ENCODE peak calls at places on chromosomes 11 and 22, in seven cellular contexts. One of them, this sample, is unnamed.

GRCh38 chr22:37735054-37735453 is 38.2 kb downstream of the TRIOBP start:
- DNase-seq in T-helper 9 cell: no peak
- DNase-seq in CD4-positive, alpha-beta T cell: no peak
- DNase-seq in ELR: peak
- DNase-seq in activated CD8-positive, alpha-beta memory T cell treated with anti-CD3 and anti-CD28 coated beads for 1 hour: no peak
- DNase-seq in GM19239: no peak
- DNase-seq in left colon: no peak
- DNase-seq in this sample: peak

GRCh38 chr22:22810018-22810427 is 77.6 kb upstream of the IGLL5 start:
- DNase-seq in T-helper 9 cell: peak
- DNase-seq in CD4-positive, alpha-beta T cell: no peak
- DNase-seq in ELR: peak
- DNase-seq in activated CD8-positive, alpha-beta memory T cell treated with anti-CD3 and anti-CD28 coated beads for 1 hour: peak
- DNase-seq in GM19239: no peak
- DNase-seq in left colon: peak
- DNase-seq in this sample: peak

GRCh38 chr11:4095509-4096230 is 1.1 kb downstream of the RRM1 start:
- DNase-seq in T-helper 9 cell: no peak
- DNase-seq in CD4-positive, alpha-beta T cell: no peak
- DNase-seq in ELR: peak
- DNase-seq in activated CD8-positive, alpha-beta memory T cell treated with anti-CD3 and anti-CD28 coated beads for 1 hour: no peak
- DNase-seq in GM19239: no peak
- DNase-seq in left colon: no peak
- DNase-seq in this sample: no peak

GRCh38 chr22:38943882-38944281 is 13.5 kb upstream of the APOBEC3A start:
- DNase-seq in T-helper 9 cell: no peak
- DNase-seq in CD4-positive, alpha-beta T cell: no peak
- DNase-seq in ELR: no peak
- DNase-seq in activated CD8-positive, alpha-beta memory T cell treated with anti-CD3 and anti-CD28 coated beads for 1 hour: no peak
- DNase-seq in GM19239: no peak
- DNase-seq in left colon: no peak
- DNase-seq in this sample: no peak

GRCh38 chr11:12239396-12240298 is 129.3 kb downstream of the MICAL2 start:
- DNase-seq in T-helper 9 cell: no peak
- DNase-seq in CD4-positive, alpha-beta T cell: no peak
- DNase-seq in ELR: peak
- DNase-seq in activated CD8-positive, alpha-beta memory T cell treated with anti-CD3 and anti-CD28 coated beads for 1 hour: no peak
- DNase-seq in GM19239: no peak
- DNase-seq in left colon: no peak
- DNase-seq in this sample: no peak

GRCh38 chr11:17734986-17735822 is 623 bp downstream of the KCNC1 start:
- DNase-seq in T-helper 9 cell: no peak
- DNase-seq in CD4-positive, alpha-beta T cell: no peak
- DNase-seq in ELR: peak
- DNase-seq in activated CD8-positive, alpha-beta memory T cell treated with anti-CD3 and anti-CD28 coated beads for 1 hour: no peak
- DNase-seq in GM19239: peak
- DNase-seq in left colon: peak
- DNase-seq in this sample: peak

GRCh38 chr11:87394924-87395323 is 357.2 kb downstream of the TMEM135 start:
- DNase-seq in T-helper 9 cell: no peak
- DNase-seq in CD4-positive, alpha-beta T cell: no peak
- DNase-seq in ELR: no peak
- DNase-seq in activated CD8-positive, alpha-beta memory T cell treated with anti-CD3 and anti-CD28 coated beads for 1 hour: no peak
- DNase-seq in GM19239: no peak
- DNase-seq in left colon: no peak
- DNase-seq in this sample: no peak

GRCh38 chr22:42500836-42501179 is 18.8 kb downstream of the RRP7A start:
- DNase-seq in T-helper 9 cell: no peak
- DNase-seq in CD4-positive, alpha-beta T cell: no peak
- DNase-seq in ELR: no peak
- DNase-seq in activated CD8-positive, alpha-beta memory T cell treated with anti-CD3 and anti-CD28 coated beads for 1 hour: no peak
- DNase-seq in GM19239: no peak
- DNase-seq in left colon: no peak
- DNase-seq in this sample: peak

GRCh38 chr11:116601734-116602636 is 170.8 kb downstream of the BUD13 start:
- DNase-seq in T-helper 9 cell: no peak
- DNase-seq in CD4-positive, alpha-beta T cell: no peak
- DNase-seq in ELR: no peak
- DNase-seq in activated CD8-positive, alpha-beta memory T cell treated with anti-CD3 and anti-CD28 coated beads for 1 hour: no peak
- DNase-seq in GM19239: no peak
- DNase-seq in left colon: no peak
- DNase-seq in this sample: no peak

GRCh38 chr11:133134561-133135173 is 397.6 kb downstream of the OPCML start:
- DNase-seq in T-helper 9 cell: peak
- DNase-seq in CD4-positive, alpha-beta T cell: no peak
- DNase-seq in ELR: peak
- DNase-seq in activated CD8-positive, alpha-beta memory T cell treated with anti-CD3 and anti-CD28 coated beads for 1 hour: no peak
- DNase-seq in GM19239: peak
- DNase-seq in left colon: peak
- DNase-seq in this sample: peak

GRCh38 chr22:48138855-48139254 is 1376.4 kb downstream of the TBC1D22A start:
- DNase-seq in T-helper 9 cell: no peak
- DNase-seq in CD4-positive, alpha-beta T cell: no peak
- DNase-seq in ELR: no peak
- DNase-seq in activated CD8-positive, alpha-beta memory T cell treated with anti-CD3 and anti-CD28 coated beads for 1 hour: no peak
- DNase-seq in GM19239: no peak
- DNase-seq in left colon: no peak
- DNase-seq in this sample: no peak

GRCh38 chr22:40791241-40791640 is 27.9 kb downstream of the SLC25A17 start:
- DNase-seq in T-helper 9 cell: no peak
- DNase-seq in CD4-positive, alpha-beta T cell: no peak
- DNase-seq in ELR: no peak
- DNase-seq in activated CD8-positive, alpha-beta memory T cell treated with anti-CD3 and anti-CD28 coated beads for 1 hour: no peak
- DNase-seq in GM19239: no peak
- DNase-seq in left colon: no peak
- DNase-seq in this sample: no peak

GRCh38 chr11:130006929-130007328 is 4.3 kb upstream of the PRDM10 start:
- DNase-seq in T-helper 9 cell: no peak
- DNase-seq in CD4-positive, alpha-beta T cell: no peak
- DNase-seq in ELR: no peak
- DNase-seq in activated CD8-positive, alpha-beta memory T cell treated with anti-CD3 and anti-CD28 coated beads for 1 hour: no peak
- DNase-seq in GM19239: no peak
- DNase-seq in left colon: no peak
- DNase-seq in this sample: no peak

GRCh38 chr11:32187106-32187505 is 96.2 kb downstream of the RCN1 start:
- DNase-seq in T-helper 9 cell: no peak
- DNase-seq in CD4-positive, alpha-beta T cell: no peak
- DNase-seq in ELR: no peak
- DNase-seq in activated CD8-positive, alpha-beta memory T cell treated with anti-CD3 and anti-CD28 coated beads for 1 hour: no peak
- DNase-seq in GM19239: no peak
- DNase-seq in left colon: no peak
- DNase-seq in this sample: no peak

GRCh38 chr11:117221775-117222517 is 9.9 kb downstream of the PCSK7 start:
- DNase-seq in T-helper 9 cell: no peak
- DNase-seq in CD4-positive, alpha-beta T cell: no peak
- DNase-seq in ELR: no peak
- DNase-seq in activated CD8-positive, alpha-beta memory T cell treated with anti-CD3 and anti-CD28 coated beads for 1 hour: no peak
- DNase-seq in GM19239: no peak
- DNase-seq in left colon: peak
- DNase-seq in this sample: peak

GRCh38 chr11:17786824-17787525 is 52.4 kb downstream of the KCNC1 start:
- DNase-seq in T-helper 9 cell: no peak
- DNase-seq in CD4-positive, alpha-beta T cell: no peak
- DNase-seq in ELR: peak
- DNase-seq in activated CD8-positive, alpha-beta memory T cell treated with anti-CD3 and anti-CD28 coated beads for 1 hour: no peak
- DNase-seq in GM19239: no peak
- DNase-seq in left colon: no peak
- DNase-seq in this sample: no peak

GRCh38 chr22:44701824-44702478 is at the start of gene PRR5:
- DNase-seq in T-helper 9 cell: peak
- DNase-seq in CD4-positive, alpha-beta T cell: peak
- DNase-seq in ELR: peak
- DNase-seq in activated CD8-positive, alpha-beta memory T cell treated with anti-CD3 and anti-CD28 coated beads for 1 hour: peak
- DNase-seq in GM19239: peak
- DNase-seq in left colon: peak
- DNase-seq in this sample: peak

GRCh38 chr22:30188911-30189310 is 57.6 kb downstream of the LIF start:
- DNase-seq in T-helper 9 cell: no peak
- DNase-seq in CD4-positive, alpha-beta T cell: no peak
- DNase-seq in ELR: no peak
- DNase-seq in activated CD8-positive, alpha-beta memory T cell treated with anti-CD3 and anti-CD28 coated beads for 1 hour: no peak
- DNase-seq in GM19239: no peak
- DNase-seq in left colon: no peak
- DNase-seq in this sample: no peak

GRCh38 chr22:23786261-23786710 is 480 bp upstream of the SMARCB1 start:
- DNase-seq in T-helper 9 cell: no peak
- DNase-seq in CD4-positive, alpha-beta T cell: no peak
- DNase-seq in ELR: no peak
- DNase-seq in activated CD8-positive, alpha-beta memory T cell treated with anti-CD3 and anti-CD28 coated beads for 1 hour: no peak
- DNase-seq in GM19239: no peak
- DNase-seq in left colon: no peak
- DNase-seq in this sample: no peak

GRCh38 chr11:131811380-131811779 is 441.0 kb downstream of the NTM start:
- DNase-seq in T-helper 9 cell: no peak
- DNase-seq in CD4-positive, alpha-beta T cell: no peak
- DNase-seq in ELR: peak
- DNase-seq in activated CD8-positive, alpha-beta memory T cell treated with anti-CD3 and anti-CD28 coated beads for 1 hour: no peak
- DNase-seq in GM19239: no peak
- DNase-seq in left colon: no peak
- DNase-seq in this sample: no peak

GRCh38 chr11:131392528-131393255 is 22.3 kb downstream of the NTM start:
- DNase-seq in T-helper 9 cell: no peak
- DNase-seq in CD4-positive, alpha-beta T cell: no peak
- DNase-seq in ELR: peak
- DNase-seq in activated CD8-positive, alpha-beta memory T cell treated with anti-CD3 and anti-CD28 coated beads for 1 hour: no peak
- DNase-seq in GM19239: no peak
- DNase-seq in left colon: no peak
- DNase-seq in this sample: no peak

GRCh38 chr11:31882951-31883392 is 71.8 kb upstream of the PAX6 start:
- DNase-seq in T-helper 9 cell: no peak
- DNase-seq in CD4-positive, alpha-beta T cell: no peak
- DNase-seq in ELR: peak
- DNase-seq in activated CD8-positive, alpha-beta memory T cell treated with anti-CD3 and anti-CD28 coated beads for 1 hour: no peak
- DNase-seq in GM19239: no peak
- DNase-seq in left colon: no peak
- DNase-seq in this sample: no peak

GRCh38 chr11:73344191-73344607 is 32.0 kb upstream of the RELT start:
- DNase-seq in T-helper 9 cell: no peak
- DNase-seq in CD4-positive, alpha-beta T cell: no peak
- DNase-seq in ELR: no peak
- DNase-seq in activated CD8-positive, alpha-beta memory T cell treated with anti-CD3 and anti-CD28 coated beads for 1 hour: no peak
- DNase-seq in GM19239: no peak
- DNase-seq in left colon: no peak
- DNase-seq in this sample: peak

GRCh38 chr11:10597877-10598341 is 29.4 kb upstream of the LYVE1 start:
- DNase-seq in T-helper 9 cell: no peak
- DNase-seq in CD4-positive, alpha-beta T cell: no peak
- DNase-seq in ELR: no peak
- DNase-seq in activated CD8-positive, alpha-beta memory T cell treated with anti-CD3 and anti-CD28 coated beads for 1 hour: no peak
- DNase-seq in GM19239: no peak
- DNase-seq in left colon: no peak
- DNase-seq in this sample: no peak

GRCh38 chr11:114059278-114059983 is at the start of gene ZBTB16:
- DNase-seq in T-helper 9 cell: peak
- DNase-seq in CD4-positive, alpha-beta T cell: peak
- DNase-seq in ELR: no peak
- DNase-seq in activated CD8-positive, alpha-beta memory T cell treated with anti-CD3 and anti-CD28 coated beads for 1 hour: peak
- DNase-seq in GM19239: no peak
- DNase-seq in left colon: peak
- DNase-seq in this sample: peak

GRCh38 chr22:16824718-16825687 is at the start of gene XKR3:
- DNase-seq in T-helper 9 cell: no peak
- DNase-seq in CD4-positive, alpha-beta T cell: no peak
- DNase-seq in ELR: no peak
- DNase-seq in activated CD8-positive, alpha-beta memory T cell treated with anti-CD3 and anti-CD28 coated beads for 1 hour: no peak
- DNase-seq in GM19239: no peak
- DNase-seq in left colon: no peak
- DNase-seq in this sample: no peak

GRCh38 chr11:106958506-106959248 is 59.6 kb downstream of the GUCY1A2 start:
- DNase-seq in T-helper 9 cell: no peak
- DNase-seq in CD4-positive, alpha-beta T cell: no peak
- DNase-seq in ELR: no peak
- DNase-seq in activated CD8-positive, alpha-beta memory T cell treated with anti-CD3 and anti-CD28 coated beads for 1 hour: no peak
- DNase-seq in GM19239: no peak
- DNase-seq in left colon: no peak
- DNase-seq in this sample: no peak

GRCh38 chr11:119529063-119529845 is 106.3 kb upstream of the THY1 start:
- DNase-seq in T-helper 9 cell: no peak
- DNase-seq in CD4-positive, alpha-beta T cell: no peak
- DNase-seq in ELR: no peak
- DNase-seq in activated CD8-positive, alpha-beta memory T cell treated with anti-CD3 and anti-CD28 coated beads for 1 hour: no peak
- DNase-seq in GM19239: no peak
- DNase-seq in left colon: no peak
- DNase-seq in this sample: no peak

GRCh38 chr22:36757608-36758220 is 18.2 kb downstream of the IFT27 start:
- DNase-seq in T-helper 9 cell: peak
- DNase-seq in CD4-positive, alpha-beta T cell: peak
- DNase-seq in ELR: peak
- DNase-seq in activated CD8-positive, alpha-beta memory T cell treated with anti-CD3 and anti-CD28 coated beads for 1 hour: peak
- DNase-seq in GM19239: peak
- DNase-seq in left colon: peak
- DNase-seq in this sample: peak

GRCh38 chr11:117572129-117572528 is 224.9 kb downstream of the DSCAML1 start:
- DNase-seq in T-helper 9 cell: no peak
- DNase-seq in CD4-positive, alpha-beta T cell: no peak
- DNase-seq in ELR: no peak
- DNase-seq in activated CD8-positive, alpha-beta memory T cell treated with anti-CD3 and anti-CD28 coated beads for 1 hour: no peak
- DNase-seq in GM19239: no peak
- DNase-seq in left colon: no peak
- DNase-seq in this sample: no peak

GRCh38 chr11:48017105-48017874 is 36.9 kb downstream of the PTPRJ start:
- DNase-seq in T-helper 9 cell: peak
- DNase-seq in CD4-positive, alpha-beta T cell: peak
- DNase-seq in ELR: no peak
- DNase-seq in activated CD8-positive, alpha-beta memory T cell treated with anti-CD3 and anti-CD28 coated beads for 1 hour: no peak
- DNase-seq in GM19239: no peak
- DNase-seq in left colon: no peak
- DNase-seq in this sample: no peak

GRCh38 chr11:11446967-11447366 is 93.9 kb upstream of the CSNK2A3 start:
- DNase-seq in T-helper 9 cell: no peak
- DNase-seq in CD4-positive, alpha-beta T cell: no peak
- DNase-seq in ELR: no peak
- DNase-seq in activated CD8-positive, alpha-beta memory T cell treated with anti-CD3 and anti-CD28 coated beads for 1 hour: no peak
- DNase-seq in GM19239: no peak
- DNase-seq in left colon: no peak
- DNase-seq in this sample: no peak

GRCh38 chr11:128691802-128692749 is 1.8 kb upstream of the FLI1 start:
- DNase-seq in T-helper 9 cell: no peak
- DNase-seq in CD4-positive, alpha-beta T cell: no peak
- DNase-seq in ELR: peak
- DNase-seq in activated CD8-positive, alpha-beta memory T cell treated with anti-CD3 and anti-CD28 coated beads for 1 hour: no peak
- DNase-seq in GM19239: no peak
- DNase-seq in left colon: peak
- DNase-seq in this sample: peak

GRCh38 chr11:102390667-102391449 is 43.8 kb downstream of the BIRC2 start:
- DNase-seq in T-helper 9 cell: peak
- DNase-seq in CD4-positive, alpha-beta T cell: peak
- DNase-seq in ELR: peak
- DNase-seq in activated CD8-positive, alpha-beta memory T cell treated with anti-CD3 and anti-CD28 coated beads for 1 hour: peak
- DNase-seq in GM19239: peak
- DNase-seq in left colon: peak
- DNase-seq in this sample: peak

GRCh38 chr11:93849751-93850584 is 450 bp downstream of the VSTM5 start:
- DNase-seq in T-helper 9 cell: no peak
- DNase-seq in CD4-positive, alpha-beta T cell: no peak
- DNase-seq in ELR: peak
- DNase-seq in activated CD8-positive, alpha-beta memory T cell treated with anti-CD3 and anti-CD28 coated beads for 1 hour: no peak
- DNase-seq in GM19239: no peak
- DNase-seq in left colon: peak
- DNase-seq in this sample: peak

GRCh38 chr22:29641052-29641780 is 37.8 kb downstream of the NF2 start:
- DNase-seq in T-helper 9 cell: no peak
- DNase-seq in CD4-positive, alpha-beta T cell: no peak
- DNase-seq in ELR: no peak
- DNase-seq in activated CD8-positive, alpha-beta memory T cell treated with anti-CD3 and anti-CD28 coated beads for 1 hour: no peak
- DNase-seq in GM19239: no peak
- DNase-seq in left colon: no peak
- DNase-seq in this sample: no peak

GRCh38 chr11:9577032-9577431 is 3.6 kb downstream of the WEE1 start:
- DNase-seq in T-helper 9 cell: no peak
- DNase-seq in CD4-positive, alpha-beta T cell: no peak
- DNase-seq in ELR: no peak
- DNase-seq in activated CD8-positive, alpha-beta memory T cell treated with anti-CD3 and anti-CD28 coated beads for 1 hour: no peak
- DNase-seq in GM19239: no peak
- DNase-seq in left colon: no peak
- DNase-seq in this sample: no peak

GRCh38 chr22:25623310-25623734 is 58.8 kb downstream of the GRK3 start:
- DNase-seq in T-helper 9 cell: no peak
- DNase-seq in CD4-positive, alpha-beta T cell: no peak
- DNase-seq in ELR: no peak
- DNase-seq in activated CD8-positive, alpha-beta memory T cell treated with anti-CD3 and anti-CD28 coated beads for 1 hour: no peak
- DNase-seq in GM19239: no peak
- DNase-seq in left colon: no peak
- DNase-seq in this sample: no peak

This sample was measured in right cardiac atrium.